ENCODE peak calls at places on chromosomes 6 and 20, in six cellular contexts. J is left colon, B is AG20443, Q is cerebellar cortex, K is substantia nigra, C is GM06990. H is an unnamed sample.

GRCh38 chr20:36314734-36315544 is 8.8 kb downstream of the DLGAP4 start:
- DNase-seq in J (no peak), B (peak; percentile 9), Q (no peak), K (no peak), C (no peak), H (no peak)

GRCh38 chr6:139407718-139408222 is 33.3 kb upstream of the CITED2 start:
- DNase-seq in J (no peak), B (peak; percentile 78), Q (no peak), K (no peak), C (no peak), H (no peak)

GRCh38 chr6:102841055-102841454 is 1447.5 kb downstream of the GRIK2 start:
- DNase-seq in J (no peak), B (no peak), Q (no peak), K (no peak), C (no peak), H (no peak)

GRCh38 chr20:17949899-17950298 is 18.7 kb downstream of the SNX5 start:
- DNase-seq in J (no peak), B (no peak), Q (no peak), K (no peak), C (no peak), H (no peak)

GRCh38 chr6:154301086-154301625 is 55.4 kb downstream of the IPCEF1 start:
- DNase-seq in J (no peak), B (no peak), Q (no peak), K (no peak), C (no peak), H (no peak)

GRCh38 chr6:34234667-34235604 is 1.7 kb upstream of the HMGA1 start:
- DNase-seq in J (peak; percentile 54), B (no peak), Q (peak; percentile 74), K (no peak), C (peak; percentile 33), H (peak; percentile 35)

GRCh38 chr20:49888341-49889244 is 26.7 kb downstream of the SPATA2 start:
- DNase-seq in J (no peak), B (peak; percentile 81), Q (peak; percentile 95), K (peak; percentile 78), C (no peak), H (peak; percentile 84)

GRCh38 chr20:33443006-33443511 is 504 bp downstream of the SNTA1 start:
- DNase-seq in J (no peak), B (no peak), Q (no peak), K (no peak), C (no peak), H (no peak)

GRCh38 chr20:3980260-3981131 is 34.9 kb downstream of the RNF24 start:
- DNase-seq in J (no peak), B (peak; percentile 57), Q (no peak), K (no peak), C (peak; percentile 11), H (no peak)

GRCh38 chr6:117483645-117484016 is 1.2 kb downstream of the DCBLD1 start:
- DNase-seq in J (no peak), B (peak; percentile 39), Q (no peak), K (no peak), C (no peak), H (no peak)

GRCh38 chr6:27863962-27864905 is 48.0 kb downstream of the OR2B2 start:
- DNase-seq in J (no peak), B (peak; percentile 58), Q (peak; percentile 24), K (no peak), C (peak; percentile 65), H (no peak)

GRCh38 chr20:40651121-40651520 is 37.9 kb downstream of the MAFB start:
- DNase-seq in J (no peak), B (no peak), Q (no peak), K (no peak), C (no peak), H (no peak)

GRCh38 chr6:122289721-122290501 is 109.5 kb upstream of the HSF2 start:
- DNase-seq in J (no peak), B (peak; percentile 10), Q (peak; percentile 77), K (no peak), C (no peak), H (peak; percentile 3)

GRCh38 chr20:31837896-31838397 is 7.5 kb downstream of the FOXS1 start:
- DNase-seq in J (no peak), B (no peak), Q (peak; percentile 46), K (no peak), C (no peak), H (no peak)

GRCh38 chr20:16350465-16350864 is 222.8 kb downstream of the KIF16B start:
- DNase-seq in J (no peak), B (peak; percentile 80), Q (no peak), K (peak; percentile 6), C (no peak), H (no peak)

GRCh38 chr6:152185158-152185574 is 377.7 kb downstream of the ESR1 start:
- DNase-seq in J (no peak), B (no peak), Q (no peak), K (no peak), C (peak; percentile 25), H (no peak)